ENCODE peak calls at places on chromosomes 16 and 17, in eight cellular contexts. I is sigmoid colon, C is ovary, Y is A549, R is GM12878, O is K562, X is upper lobe of left lung, K is stomach. N is an unnamed sample.

GRCh38 chr16:47504599-47504998 is 43.5 kb downstream of the PHKB start:
- DNase-seq in I (no peak), C (no peak), Y (no peak), R (no peak), O (no peak), X (peak; percentile 23), K (no peak), N (no peak)

GRCh38 chr17:40518401-40519088 is 17.1 kb upstream of the TNS4 start:
- DNase-seq in I (no peak), C (no peak), Y (peak; percentile 88), R (no peak), O (peak; percentile 32), X (no peak), K (no peak), N (peak; percentile 63)

GRCh38 chr16:30406911-30407793 is at the start of gene ZNF771:
- DNase-seq in I (peak; percentile 96), C (peak; percentile 93), Y (peak; percentile 90), R (no peak), O (peak; percentile 95), X (peak; percentile 98), K (peak; percentile 95), N (peak; percentile 94)

GRCh38 chr17:77163001-77163400 is 22.2 kb downstream of the SEC14L1 start:
- DNase-seq in I (no peak), C (no peak), Y (no peak), R (no peak), O (no peak), X (no peak), K (no peak), N (no peak)

GRCh38 chr17:80608326-80608725 is 63.7 kb downstream of the RPTOR start:
- DNase-seq in I (no peak), C (no peak), Y (no peak), R (no peak), O (no peak), X (no peak), K (no peak), N (no peak)

GRCh38 chr17:19724501-19725420 is 8.4 kb upstream of the SLC47A2 start:
- DNase-seq in I (peak; percentile 85), C (peak; percentile 39), Y (no peak), R (no peak), O (no peak), X (peak; percentile 92), K (peak; percentile 70), N (peak; percentile 87)

GRCh38 chr17:35169964-35170363 is 22.3 kb downstream of the UNC45B start:
- DNase-seq in I (no peak), C (no peak), Y (no peak), R (no peak), O (no peak), X (peak; percentile 51), K (no peak), N (peak; percentile 26)

GRCh38 chr16:81041696-81042095 is 6.1 kb downstream of the ATMIN start:
- DNase-seq in I (no peak), C (no peak), Y (no peak), R (no peak), O (no peak), X (no peak), K (no peak), N (no peak)

GRCh38 chr17:16352303-16352837 is 899 bp downstream of the CENPV start:
- DNase-seq in I (no peak), C (peak; percentile 12), Y (peak; percentile 62), R (no peak), O (peak; percentile 32), X (peak; percentile 84), K (peak; percentile 48), N (no peak)

GRCh38 chr16:72066747-72067146 is 3.7 kb downstream of the HPR start:
- DNase-seq in I (no peak), C (no peak), Y (peak; percentile 53), R (no peak), O (peak; percentile 46), X (no peak), K (no peak), N (no peak)

GRCh38 chr17:17729620-17730249 is 48.5 kb downstream of the RAI1 start:
- DNase-seq in I (no peak), C (no peak), Y (peak; percentile 48), R (no peak), O (peak; percentile 45), X (no peak), K (peak; percentile 53), N (no peak)

GRCh38 chr17:78010759-78011158 is 52.3 kb downstream of the TNRC6C start:
- DNase-seq in I (no peak), C (no peak), Y (no peak), R (no peak), O (no peak), X (peak; percentile 70), K (no peak), N (no peak)

GRCh38 chr16:8846401-8846932 is 22.3 kb downstream of the CARHSP1 start:
- DNase-seq in I (no peak), C (no peak), Y (no peak), R (no peak), O (no peak), X (no peak), K (no peak), N (no peak)

GRCh38 chr17:62981933-62982332 is 15.9 kb downstream of the TANC2 start:
- DNase-seq in I (no peak), C (no peak), Y (peak; percentile 27), R (no peak), O (no peak), X (no peak), K (no peak), N (no peak)

GRCh38 chr16:46753015-46753414 is 4.9 kb upstream of the MYLK3 start:
- DNase-seq in I (no peak), C (no peak), Y (no peak), R (no peak), O (no peak), X (no peak), K (no peak), N (no peak)

GRCh38 chr16:87531418-87531817 is 38.6 kb upstream of the ZCCHC14 start:
- DNase-seq in I (no peak), C (no peak), Y (no peak), R (no peak), O (no peak), X (no peak), K (no peak), N (no peak)

GRCh38 chr17:29930399-29931010 is 477 bp upstream of the SSH2 start:
- DNase-seq in I (no peak), C (no peak), Y (no peak), R (no peak), O (peak; percentile 9), X (no peak), K (no peak), N (no peak)

GRCh38 chr16:23505180-23505665 is 5.1 kb downstream of the GGA2 start:
- DNase-seq in I (no peak), C (no peak), Y (no peak), R (no peak), O (no peak), X (no peak), K (no peak), N (no peak)

DNA sequence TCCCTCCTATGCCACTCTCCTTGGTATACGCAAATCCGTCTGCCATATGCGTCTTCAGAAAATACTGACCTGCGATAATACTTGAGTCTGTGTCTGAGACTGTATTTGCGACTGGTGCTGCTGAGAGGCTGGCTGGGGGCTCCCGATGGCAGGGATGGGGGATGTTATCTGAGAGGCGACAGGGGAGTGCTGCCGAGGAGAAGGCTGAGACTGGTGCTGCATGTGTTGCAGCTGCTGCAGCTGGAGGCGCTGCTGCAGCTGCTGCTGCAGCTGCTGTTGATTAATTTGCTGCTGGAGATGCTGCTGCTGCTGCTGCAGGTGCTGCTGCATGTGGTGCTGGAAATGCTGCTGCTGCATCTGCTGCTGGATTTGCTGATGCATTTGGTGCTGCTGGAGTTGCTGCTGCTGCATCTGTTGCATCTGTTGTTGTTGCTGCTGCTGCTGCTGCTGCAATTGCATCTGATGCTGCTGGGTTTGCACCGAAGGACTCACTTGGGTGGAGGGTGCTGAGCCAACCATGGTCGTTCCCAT is 107.7 kb downstream of the TOX3 start:
- DNase-seq in I (no peak), C (no peak), Y (no peak), R (no peak), O (no peak), X (peak; percentile 36), K (no peak), N (no peak)
- TF ChIP-seq EP300 in I (no peak), C (no peak), Y (no peak), R (no peak), O (no peak), X (no peak), K (no peak), N (no peak)

DNA sequence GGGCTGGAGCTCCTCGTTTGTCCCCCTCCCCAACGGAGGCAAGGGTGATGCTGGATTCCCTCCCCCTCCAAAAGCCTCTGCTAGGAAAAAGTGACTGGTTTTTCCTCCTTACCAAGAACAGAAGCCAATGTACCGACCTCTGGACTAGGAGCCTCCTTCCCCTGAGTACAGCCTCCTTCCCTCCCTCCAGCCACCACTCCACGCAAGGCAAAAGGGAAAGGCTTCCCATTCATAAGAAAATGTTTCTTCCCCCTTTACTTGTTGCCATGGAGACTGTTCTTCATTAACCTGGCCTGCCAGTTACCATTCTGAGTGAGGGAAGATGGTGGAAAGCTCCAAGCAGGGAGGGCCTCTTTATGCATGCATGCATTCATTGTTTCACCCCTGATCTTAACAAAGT is 4.3 kb upstream of the PIMREG start:
- DNase-seq in I (no peak), C (no peak), Y (no peak), R (no peak), O (no peak), X (no peak), K (no peak), N (no peak)
- H3K4me3 ChIP-seq in I (no peak overlapping the region), C (no peak overlapping the region), Y (no peak overlapping the region), R (no peak overlapping the region), O (no peak overlapping the region), X (no peak overlapping the region), K (no peak overlapping the region), N (no peak overlapping the region)

GRCh38 chr16:56549744-56550385 is 15.0 kb upstream of the MT4 start:
- DNase-seq in I (no peak), C (no peak), Y (no peak), R (no peak), O (no peak), X (no peak), K (no peak), N (no peak)
- TF ChIP-seq EP300 in I (no peak), C (no peak), Y (no peak), R (no peak), O (no peak), X (no peak), K (no peak), N (no peak)

GRCh38 chr17:65060855-65061254 is 4.3 kb upstream of the GNA13 start:
- DNase-seq in I (peak; percentile 32), C (no peak), Y (no peak), R (no peak), O (no peak), X (no peak), K (no peak), N (no peak)

GRCh38 chr17:65062168-65062915 is 5.8 kb upstream of the GNA13 start:
- DNase-seq in I (peak; percentile 50), C (no peak), Y (no peak), R (no peak), O (no peak), X (no peak), K (no peak), N (no peak)

GRCh38 chr17:65066858-65067257 is 10.3 kb upstream of the GNA13 start:
- DNase-seq in I (peak; percentile 37), C (no peak), Y (no peak), R (no peak), O (no peak), X (no peak), K (no peak), N (no peak)

GRCh38 chr17:65061621-65062020 is 5.1 kb upstream of the GNA13 start:
- DNase-seq in I (peak; percentile 19), C (no peak), Y (no peak), R (no peak), O (no peak), X (no peak), K (no peak), N (no peak)

GRCh38 chr17:65064452-65065019 is 8.0 kb upstream of the GNA13 start:
- DNase-seq in I (peak; percentile 28), C (no peak), Y (peak; percentile 86), R (no peak), O (no peak), X (no peak), K (no peak), N (no peak)
- H3K4me3 ChIP-seq in I (no peak overlapping the region), C (no peak overlapping the region), Y (no peak overlapping the region), R (no peak overlapping the region), O (no peak overlapping the region), X (no peak overlapping the region), K (no peak overlapping the region), N (no peak overlapping the region)

N was measured in suprapubic skin.